ENCODE peak calls at places on chromosome 14, in seven cellular contexts. O is uterus, E is fibroblast of pulmonary artery, H is GM12865, G is AG04450, D is mammary epithelial cell, S is cardiac muscle cell. Q is an unnamed sample.

GRCh38 chr14:74804219-74804825 is 41.2 kb downstream of the YLPM1 start:
- DNase-seq in E (peak), H (peak), G (peak), O (no peak), S (peak), D (peak), Q (peak)

GRCh38 chr14:34090451-34090850 is 139.6 kb upstream of the EGLN3 start:
- DNase-seq in H (no peak), D (no peak), E (no peak), O (no peak), S (no peak), G (no peak), Q (no peak)

GRCh38 chr14:99191663-99192621 is 80.1 kb downstream of the BCL11B start:
- DNase-seq in H (no peak), O (peak), G (no peak), E (peak), S (peak), D (peak), Q (peak)

GRCh38 chr14:51873221-51873893 is 12.9 kb downstream of the GNG2 start:
- DNase-seq in G (peak), E (peak), H (peak), S (peak), D (peak), O (no peak), Q (peak)

GRCh38 chr14:66070542-66071319 is 415.4 kb upstream of the CCDC196 start:
- DNase-seq in H (peak), D (peak), G (no peak), S (peak), O (peak), E (peak), Q (peak)

GRCh38 chr14:98184467-98184866 is 1087.5 kb downstream of the BCL11B start:
- DNase-seq in D (no peak), S (no peak), O (no peak), G (no peak), E (no peak), H (no peak), Q (no peak)

GRCh38 chr14:105581551-105582341 is 55.4 kb downstream of the TMEM121 start:
- DNase-seq in G (no peak), E (no peak), H (peak), O (no peak), S (no peak), D (no peak), Q (no peak)

GRCh38 chr14:59190372-59190771 is 1.9 kb downstream of the DAAM1 start:
- DNase-seq in G (no peak), H (peak), S (peak), D (no peak), O (no peak), E (peak), Q (no peak)

GRCh38 chr14:96519970-96520369 is 17.8 kb downstream of the PAPOLA start:
- DNase-seq in H (peak), O (no peak), G (no peak), S (no peak), E (no peak), D (no peak), Q (no peak)

GRCh38 chr14:49479432-49479831 is 106.7 kb downstream of the RPS29 start:
- DNase-seq in H (no peak), S (no peak), G (no peak), D (no peak), O (no peak), E (no peak), Q (no peak)

GRCh38 chr14:81990312-81990761 is 456.7 kb upstream of the SEL1L start:
- DNase-seq in D (peak), H (peak), O (no peak), E (peak), G (peak), S (peak), Q (peak)

GRCh38 chr14:32559048-32559447 is 229.9 kb downstream of the AKAP6 start:
- DNase-seq in O (no peak), G (no peak), E (no peak), D (peak), H (no peak), S (no peak), Q (no peak)

GRCh38 chr14:74836251-74836957 is 39.5 kb downstream of the PROX2 start:
- DNase-seq in G (no peak), S (no peak), E (no peak), O (no peak), H (peak), D (no peak), Q (peak)

GRCh38 chr14:68687746-68688145 is 105.1 kb downstream of the ZFP36L1 start:
- DNase-seq in D (peak), E (peak), H (no peak), O (peak), G (no peak), S (peak), Q (peak)

GRCh38 chr14:69701857-69702256 is 65.1 kb upstream of the SRSF5 start:
- DNase-seq in D (no peak), G (no peak), E (no peak), S (no peak), H (peak), O (no peak), Q (no peak)

GRCh38 chr14:64646103-64646502 is 58.1 kb upstream of the PLEKHG3 start:
- DNase-seq in E (peak), O (no peak), G (peak), H (no peak), S (peak), D (no peak), Q (peak)

GRCh38 chr14:67263499-67264149 is 22.4 kb downstream of the PALS1 start:
- DNase-seq in O (no peak), H (no peak), D (no peak), S (peak), G (peak), E (peak), Q (peak)

GRCh38 chr14:77111021-77111420 is 13.0 kb downstream of the CIPC start:
- DNase-seq in D (no peak), H (no peak), S (peak), O (peak), E (peak), G (no peak), Q (no peak)

GRCh38 chr14:87894920-87895319 is 98.1 kb downstream of the GALC start:
- DNase-seq in S (no peak), H (no peak), G (no peak), D (no peak), O (no peak), E (no peak), Q (no peak)

DNA sequence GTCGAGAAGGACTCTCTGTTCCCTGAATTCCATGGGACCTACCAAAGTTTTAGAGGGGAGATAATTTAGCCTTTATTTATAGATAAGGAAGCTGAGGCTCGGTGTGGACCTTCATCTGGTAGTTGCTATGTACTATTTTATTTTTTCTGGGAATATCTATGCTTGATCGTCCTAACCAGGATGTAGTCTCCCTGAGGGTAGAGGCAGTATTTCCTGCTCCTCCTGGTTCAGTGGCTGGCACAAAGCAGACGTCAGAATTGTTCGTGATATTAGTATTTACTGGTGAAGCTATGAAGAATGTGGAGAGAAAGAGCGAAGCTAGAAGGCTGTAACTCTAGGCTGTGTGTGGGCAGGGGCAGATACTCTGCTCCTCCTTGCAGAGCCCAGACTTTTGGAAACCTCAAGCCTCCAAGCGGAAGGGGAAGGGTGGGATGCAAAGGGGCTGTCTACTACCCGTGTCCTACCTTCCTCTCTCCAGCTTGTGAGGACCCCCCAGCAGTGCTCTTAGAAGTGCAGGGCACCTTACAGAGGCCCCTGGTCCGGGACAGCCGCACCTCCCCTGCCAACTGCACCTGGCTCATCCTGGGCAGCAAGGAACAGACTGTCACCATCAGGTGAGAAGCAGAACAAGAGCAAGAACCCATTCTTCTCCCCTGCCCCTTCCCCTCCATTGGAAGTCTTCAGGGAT is 1.4 kb downstream of the LRP10 start:
- DNase-seq in O (no peak), G (no peak), H (no peak), E (peak), S (no peak), D (no peak), Q (no peak)
- H3K4me3 ChIP-seq in O (peak), G (peak), H (peak), E (peak), S (peak), D (peak), Q (peak)

DNA sequence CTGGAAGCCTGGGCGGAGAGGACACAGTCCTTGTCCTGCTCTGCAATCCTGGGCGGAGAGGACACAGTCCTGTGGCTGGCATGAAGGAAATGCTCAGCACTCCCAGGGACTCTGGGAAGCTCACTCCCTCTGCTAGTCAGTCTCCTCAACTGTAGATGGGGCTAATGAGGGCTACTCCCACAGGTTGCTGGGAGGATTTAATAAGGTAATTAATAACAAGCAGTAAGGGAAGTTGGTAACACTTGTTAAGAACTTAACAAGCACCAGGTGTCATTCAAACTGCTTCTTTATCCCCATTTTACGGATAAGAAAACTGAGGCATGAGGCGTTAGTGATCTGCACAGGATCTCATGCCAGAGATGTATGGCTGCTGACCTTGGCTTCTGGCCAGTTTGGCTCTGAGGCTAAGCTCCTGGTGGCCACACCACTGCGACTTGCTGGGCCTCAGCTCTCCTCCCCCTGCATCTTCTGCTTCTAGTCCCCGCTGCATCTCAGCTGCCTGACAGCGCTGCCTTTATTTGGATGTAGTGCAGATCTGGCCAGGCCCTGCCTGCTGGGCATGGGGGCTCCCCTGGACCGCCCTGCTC is 54.1 kb upstream of the BEGAIN start:
- DNase-seq in O (no peak), S (no peak), H (no peak), G (no peak), D (no peak), E (no peak), Q (no peak)
- TF ChIP-seq CTCF in O (no peak), S (no peak), H (no peak), G (no peak), D (no peak), E (no peak), Q (no peak)

GRCh38 chr14:24092110-24092959 is 1.8 kb upstream of the PCK2 start:
- DNase-seq in O (no peak), S (peak), D (no peak), G (no peak), E (no peak), H (no peak), Q (no peak)

GRCh38 chr14:24094839-24095195 is 706 bp downstream of the PCK2 start:
- DNase-seq in E (no peak), S (peak), D (no peak), H (no peak), O (no peak), G (no peak), Q (no peak)

GRCh38 chr14:24093901-24094838 is at the start of gene PCK2:
- DNase-seq in S (peak), O (peak), G (peak), H (peak), D (peak), E (peak), Q (peak)

GRCh38 chr14:24095196-24096068 is 1.3 kb downstream of the PCK2 start:
- DNase-seq in O (peak), G (no peak), S (peak), H (peak), E (peak), D (peak), Q (peak)

GRCh38 chr14:24092960-24093900 is 881 bp upstream of the PCK2 start:
- DNase-seq in E (no peak), G (no peak), O (no peak), D (no peak), S (no peak), H (no peak), Q (no peak)
- H3K4me3 ChIP-seq in E (peak), G (peak), O (peak), D (peak), S (peak), H (peak), Q (peak)

GRCh38 chr14:60327447-60328331 is 78.7 kb downstream of the PPM1A start:
- DNase-seq in G (no peak), O (no peak), S (peak), E (peak), D (no peak), H (peak), Q (peak)
- TF ChIP-seq CTCF in G (no peak), O (no peak), S (peak), E (no peak), D (no peak), H (peak), Q (no peak)

GRCh38 chr14:73792476-73792875 is 59.2 kb upstream of the PTGR2 start:
- DNase-seq in O (no peak), G (no peak), S (no peak), D (no peak), H (no peak), E (no peak), Q (no peak)

GRCh38 chr14:73787760-73788508 is 63.7 kb upstream of the PTGR2 start:
- DNase-seq in G (no peak), O (no peak), H (peak), E (peak), S (peak), D (peak), Q (peak)

GRCh38 chr14:73788871-73789590 is 62.6 kb upstream of the PTGR2 start:
- DNase-seq in S (peak), G (no peak), D (no peak), H (no peak), O (peak), E (no peak), Q (peak)

GRCh38 chr14:73786942-73787759 is 64.5 kb upstream of the PTGR2 start:
- DNase-seq in O (peak), G (no peak), H (peak), D (peak), S (peak), E (no peak), Q (no peak)

GRCh38 chr14:73789996-73790581 is 61.5 kb upstream of the PTGR2 start:
- DNase-seq in O (peak), E (peak), S (peak), H (no peak), G (peak), D (peak), Q (peak)
- H3K4me3 ChIP-seq in O (no peak), E (peak), S (no peak), H (no peak), G (peak), D (no peak), Q (no peak)

GRCh38 chr14:54025661-54026060 is 69.0 kb upstream of the BMP4 start:
- DNase-seq in E (peak), O (no peak), D (peak), S (peak), H (peak), G (no peak), Q (no peak)
- TF ChIP-seq CTCF in E (peak), O (no peak), D (peak), S (peak), H (no peak), G (peak), Q (peak)

GRCh38 chr14:92493024-92493423 is 20.6 kb upstream of the RIN3 start:
- DNase-seq in O (no peak), S (no peak), E (no peak), H (no peak), G (no peak), D (no peak), Q (no peak)
- H3K4me3 ChIP-seq in O (no peak), S (no peak), E (no peak), H (no peak), G (no peak), D (no peak), Q (no peak)

GRCh38 chr14:37021406-37021805 is 151.0 kb downstream of the SLC25A21 start:
- DNase-seq in D (no peak), O (no peak), S (no peak), E (no peak), G (no peak), H (no peak), Q (no peak)

GRCh38 chr14:37019488-37019887 is 152.9 kb downstream of the SLC25A21 start:
- DNase-seq in E (no peak), S (no peak), H (no peak), D (no peak), O (no peak), G (no peak), Q (no peak)

GRCh38 chr14:37027188-37027824 is 145.1 kb downstream of the SLC25A21 start:
- DNase-seq in S (no peak), D (no peak), H (no peak), O (no peak), G (no peak), E (no peak), Q (peak)

GRCh38 chr14:37018571-37019240 is 153.7 kb downstream of the SLC25A21 start:
- DNase-seq in E (no peak), D (no peak), O (no peak), H (no peak), S (no peak), G (no peak), Q (no peak)

GRCh38 chr14:37024166-37024565 is 148.2 kb downstream of the SLC25A21 start:
- DNase-seq in H (no peak), S (no peak), O (no peak), E (no peak), D (no peak), G (no peak), Q (no peak)
- TF ChIP-seq CTCF in H (no peak), S (no peak), O (no peak), E (no peak), D (peak), G (no peak), Q (no peak)

GRCh38 chr14:21093769-21094681 is 4.4 kb downstream of the ZNF219 start:
- DNase-seq in E (no peak), G (no peak), O (no peak), D (no peak), H (no peak), S (peak), Q (no peak)
- H3K4me3 ChIP-seq in E (no peak), G (no peak), O (no peak), D (no peak), H (no peak), S (no peak), Q (no peak)

Q was measured in fibroblast of villous mesenchyme.